ENCODE peak calls at places on chromosome 12, in nine cellular contexts. B is nephron progenitor cell, V is NCI-H2029, S is foreskin fibroblast, T is tibial nerve, U is progenitor cell of endocrine pancreas, M is Panc1, A is body of pancreas, Q is D341Med. O is an unnamed sample.

GRCh38 chr12:100857418-100857817 is 62.8 kb downstream of the ANO4 start:
- DNase-seq in U (no peak), A (no peak), T (no peak), B (no peak), S (no peak), Q (no peak), V (no peak), M (no peak), O (no peak)

GRCh38 chr12:4274396-4274959 is 916 bp downstream of the CCND2 start:
- DNase-seq in B (peak), V (no peak), S (no peak), Q (no peak), M (no peak), U (no peak), T (no peak), A (peak), O (no peak)

GRCh38 chr12:110234197-110235154 is 46.6 kb upstream of the ATP2A2 start:
- DNase-seq in T (no peak), S (no peak), B (no peak), Q (no peak), U (no peak), V (no peak), M (no peak), A (no peak), O (no peak)

GRCh38 chr12:50536831-50537537 is 32.2 kb downstream of the DIP2B start:
- DNase-seq in S (no peak), T (no peak), B (no peak), A (no peak), V (peak), Q (no peak), M (no peak), U (no peak), O (no peak)

GRCh38 chr12:108839011-108839889 is 18.1 kb downstream of the SSH1 start:
- DNase-seq in S (peak), U (no peak), V (no peak), Q (no peak), T (peak), B (no peak), M (no peak), A (peak), O (no peak)

GRCh38 chr12:111386891-111387290 is 18.0 kb upstream of the PHETA1 start:
- DNase-seq in M (no peak), V (no peak), U (no peak), Q (no peak), A (no peak), S (no peak), B (no peak), T (no peak), O (no peak)

GRCh38 chr12:1811281-1811947 is 9.0 kb upstream of the LRTM2 start:
- DNase-seq in U (no peak), M (no peak), B (no peak), A (no peak), S (no peak), Q (no peak), V (no peak), T (no peak), O (no peak)

GRCh38 chr12:9096563-9097176 is 19.0 kb downstream of the A2M start:
- DNase-seq in T (no peak), A (no peak), V (no peak), Q (no peak), M (no peak), B (no peak), S (no peak), U (no peak), O (no peak)

GRCh38 chr12:124654666-124655316 is 87.4 kb upstream of the NCOR2 start:
- DNase-seq in Q (no peak), S (no peak), V (peak), M (no peak), B (no peak), U (no peak), A (peak), T (no peak), O (peak)

GRCh38 chr12:115375188-115375991 is 691.4 kb upstream of the TBX3 start:
- DNase-seq in T (no peak), M (no peak), V (no peak), B (no peak), S (peak), U (no peak), Q (no peak), A (no peak), O (no peak)

GRCh38 chr12:104747956-104748355 is 210.1 kb downstream of the SLC41A2 start:
- DNase-seq in S (no peak), A (no peak), B (no peak), V (no peak), M (no peak), Q (no peak), U (no peak), T (no peak), O (no peak)

GRCh38 chr12:6264402-6265037 is 46.0 kb upstream of the PLEKHG6 start:
- DNase-seq in U (no peak), T (no peak), Q (no peak), S (no peak), M (no peak), A (peak), V (peak), B (no peak), O (no peak)

GRCh38 chr12:3230758-3231375 is 153.7 kb downstream of the TSPAN9 start:
- DNase-seq in M (no peak), Q (no peak), S (no peak), U (no peak), B (no peak), A (no peak), T (no peak), V (no peak), O (no peak)

GRCh38 chr12:108955225-108955835 is 65.5 kb downstream of the SVOP start:
- DNase-seq in A (peak), T (no peak), S (peak), B (peak), U (no peak), V (peak), M (no peak), Q (no peak), O (peak)

GRCh38 chr12:5204271-5204670 is 160.6 kb downstream of the KCNA5 start:
- DNase-seq in A (no peak), Q (no peak), T (no peak), U (no peak), M (no peak), B (no peak), V (no peak), S (no peak), O (no peak)

GRCh38 chr12:107091989-107092641 is 1.2 kb downstream of the CRY1 start:
- DNase-seq in M (peak), A (peak), Q (peak), B (peak), T (no peak), V (peak), S (peak), U (peak), O (peak)

GRCh38 chr12:100827901-100828520 is 33.4 kb downstream of the ANO4 start:
- DNase-seq in M (peak), T (no peak), Q (peak), S (peak), A (peak), U (no peak), V (peak), B (peak), O (peak)

GRCh38 chr12:124898200-124898950 is 16.1 kb downstream of the UBC start:
- DNase-seq in U (no peak), M (no peak), A (peak), V (no peak), S (no peak), Q (peak), B (no peak), T (no peak), O (no peak)

GRCh38 chr12:113154351-113154973 is 4.9 kb downstream of the CFAP73 start:
- DNase-seq in B (peak), V (peak), U (peak), A (peak), T (no peak), M (no peak), Q (no peak), S (peak), O (no peak)

GRCh38 chr12:123094349-123095073 is 56.4 kb downstream of the PITPNM2 start:
- DNase-seq in V (no peak), T (peak), A (peak), B (peak), M (peak), Q (no peak), U (no peak), S (peak), O (no peak)

GRCh38 chr12:66947119-66947518 is 268.2 kb upstream of the GRIP1 start:
- DNase-seq in Q (no peak), M (no peak), T (no peak), A (no peak), S (no peak), V (no peak), B (no peak), U (no peak), O (no peak)

GRCh38 chr12:131223791-131224567 is 270.3 kb downstream of the ADGRD1 start:
- DNase-seq in A (no peak), U (no peak), T (no peak), V (no peak), Q (no peak), M (no peak), B (no peak), S (no peak), O (no peak)

GRCh38 chr12:106071686-106072085 is 67.1 kb downstream of the NUAK1 start:
- DNase-seq in V (no peak), T (no peak), U (no peak), S (no peak), M (no peak), A (no peak), Q (no peak), B (no peak), O (no peak)

GRCh38 chr12:56487448-56488040 is 417 bp downstream of the GLS2 start:
- DNase-seq in M (no peak), A (peak), U (peak), V (peak), T (no peak), S (no peak), B (peak), Q (peak), O (no peak)

GRCh38 chr12:47698055-47698454 is 7.8 kb downstream of the RPAP3 start:
- DNase-seq in A (no peak), Q (no peak), M (no peak), U (no peak), T (no peak), B (no peak), S (no peak), V (no peak), O (no peak)

GRCh38 chr12:88577537-88577936 is 2.7 kb downstream of the KITLG start:
- DNase-seq in Q (no peak), M (no peak), A (no peak), T (no peak), U (no peak), S (no peak), B (no peak), V (no peak), O (peak)

GRCh38 chr12:13606290-13606689 is 375.1 kb downstream of the GRIN2B start:
- DNase-seq in T (no peak), Q (peak), A (no peak), S (no peak), U (no peak), V (no peak), B (peak), M (no peak), O (no peak)

GRCh38 chr12:44372259-44372658 is 503.9 kb downstream of the NELL2 start:
- DNase-seq in T (no peak), B (no peak), Q (no peak), M (peak), A (no peak), U (no peak), S (peak), V (no peak), O (no peak)

GRCh38 chr12:122928891-122929538 is 33.1 kb upstream of the VPS37B start:
- DNase-seq in B (no peak), S (no peak), T (no peak), U (no peak), M (no peak), V (no peak), Q (peak), A (no peak), O (no peak)

GRCh38 chr12:95538002-95538401 is 13.3 kb downstream of the USP44 start:
- DNase-seq in S (no peak), A (no peak), M (no peak), B (no peak), V (no peak), T (no peak), Q (no peak), U (no peak), O (no peak)

GRCh38 chr12:113082486-113083148 is 26.1 kb downstream of the DTX1 start:
- DNase-seq in M (no peak), T (no peak), U (no peak), S (no peak), V (no peak), B (no peak), Q (no peak), A (no peak), O (no peak)

GRCh38 chr12:57089259-57090245 is 638 bp downstream of the NAB2 start:
- DNase-seq in S (no peak), U (no peak), A (peak), B (peak), M (no peak), T (peak), Q (peak), V (no peak), O (no peak)

GRCh38 chr12:53749986-53750811 is 1.6 kb downstream of the CISTR start:
- DNase-seq in V (no peak), B (no peak), A (no peak), Q (no peak), M (no peak), S (no peak), U (no peak), T (no peak), O (no peak)

GRCh38 chr12:7712841-7713442 is 1.7 kb downstream of the DPPA3 start:
- DNase-seq in A (no peak), V (no peak), M (no peak), B (no peak), Q (no peak), S (no peak), U (no peak), T (no peak), O (no peak)